ENCODE peak calls at places on chromosome 16, in five cellular contexts. B is aorta; K is central memory CD8-positive, alpha-beta T cell; D is erythroblast; C is mucosa of gallbladder. O is an unnamed sample.
A peak's percentile ranks its signal among the peaks of the same experiment; 100 is the strongest.

GRCh38 chr16:20079106-20079505 is 5.4 kb upstream of the GPR139 start:
- DNase-seq in K (no peak), D (no peak), C (no peak), B (no peak), O (no peak)

GRCh38 chr16:27430923-27431484 is 29.0 kb downstream of the IL21R start:
- DNase-seq in D (peak; percentile 59), K (peak; percentile 8), C (peak; percentile 9), B (no peak), O (no peak)

GRCh38 chr16:72241930-72242329 is 70.0 kb upstream of the PMFBP1 start:
- DNase-seq in D (no peak), C (peak; percentile 15), K (no peak), B (no peak), O (peak; percentile 65)

GRCh38 chr16:4317471-4318170 is 1.8 kb downstream of the GLIS2 start:
- DNase-seq in K (no peak), C (no peak), B (peak; percentile 82), D (no peak), O (peak; percentile 85)

GRCh38 chr16:68093816-68094613 is 8.8 kb downstream of the NFATC3 start:
- DNase-seq in D (peak; percentile 51), B (no peak), K (no peak), C (no peak), O (peak; percentile 58)

GRCh38 chr16:66581246-66581952 is 2.1 kb downstream of the CMTM2 start:
- DNase-seq in C (no peak), B (no peak), D (no peak), K (no peak), O (no peak)

GRCh38 chr16:57670206-57670605 is 2.1 kb downstream of the ADGRG3 start:
- DNase-seq in D (no peak), K (no peak), B (no peak), C (no peak), O (no peak)

GRCh38 chr16:89275284-89275584 is 57.7 kb downstream of the ZNF778 start:
- DNase-seq in K (no peak), B (no peak), D (no peak), C (no peak), O (no peak)

GRCh38 chr16:56102159-56102798 is 89.0 kb upstream of the GNAO1 start:
- DNase-seq in C (peak; percentile 12), B (peak; percentile 64), D (no peak), K (no peak), O (no peak)

GRCh38 chr16:4370570-4371480 is 823 bp upstream of the VASN start:
- DNase-seq in B (peak; percentile 95), D (peak; percentile 25), C (peak; percentile 53), K (no peak), O (no peak)

GRCh38 chr16:24054649-24055560 is 201.2 kb upstream of the CACNG3 start:
- DNase-seq in B (no peak), C (no peak), D (no peak), K (no peak), O (no peak)

GRCh38 chr16:20385844-20386832 is 18.4 kb downstream of the PDILT start:
- DNase-seq in K (peak; percentile 37), B (peak; percentile 71), D (peak; percentile 40), C (peak; percentile 64), O (peak; percentile 57)

GRCh38 chr16:3095869-3096268 is 3.2 kb downstream of the ZSCAN10 start:
- DNase-seq in B (peak; percentile 75), C (no peak), K (no peak), D (peak; percentile 57), O (peak; percentile 58)

GRCh38 chr16:67101301-67101675 is 8.5 kb upstream of the PHAF1 start:
- DNase-seq in K (no peak), D (no peak), B (no peak), C (no peak), O (no peak)

GRCh38 chr16:78638371-78638770 is 538.9 kb downstream of the WWOX start:
- DNase-seq in K (no peak), D (no peak), C (no peak), B (no peak), O (no peak)

GRCh38 chr16:14249291-14250032 is 178.3 kb downstream of the MRTFB start:
- DNase-seq in D (peak; percentile 42), C (peak; percentile 26), B (no peak), K (peak; percentile 23), O (peak; percentile 61)

GRCh38 chr16:31093132-31093703 is 1.4 kb downstream of the VKORC1 start:
- DNase-seq in D (no peak), K (no peak), C (no peak), B (no peak), O (peak; percentile 46)

GRCh38 chr16:87832137-87832527 is 37.2 kb downstream of the SLC7A5 start:
- DNase-seq in K (no peak), C (no peak), D (no peak), B (no peak), O (no peak)

GRCh38 chr16:59719121-59719520 is 985.0 kb upstream of the GOT2 start:
- DNase-seq in B (no peak), C (no peak), D (no peak), K (no peak), O (no peak)

GRCh38 chr16:964696-965395 is 5.9 kb downstream of the LMF1 start:
- DNase-seq in B (no peak), K (no peak), C (no peak), D (no peak), O (no peak)

GRCh38 chr16:30365200-30365599 is 5.1 kb downstream of the TBC1D10B start:
- DNase-seq in K (no peak), D (no peak), B (no peak), C (no peak), O (no peak)